ENCODE peak calls at places on chromosomes 7 and 10, in five cellular contexts. U, V, X, Q and O are unnamed samples.

GRCh38 chr7:136114966-136115762 is 138.0 kb upstream of the MTPN start:
- DNase-seq in U (peak; percentile 85), V (peak; percentile 17), X (peak; percentile 33), Q (peak; percentile 62), O (no peak)

GRCh38 chr7:107951172-107951787 is 51.7 kb downstream of the LAMB1 start:
- DNase-seq in U (no peak), V (no peak), X (no peak), Q (no peak), O (no peak)

GRCh38 chr7:36638140-36638539 is 86.2 kb downstream of the AOAH start:
- DNase-seq in U (no peak), V (no peak), X (no peak), Q (no peak), O (no peak)

GRCh38 chr7:8433477-8434289 is at the start of gene NXPH1:
- DNase-seq in U (peak; percentile 63), V (no peak), X (no peak), Q (no peak), O (no peak)

GRCh38 chr7:130352335-130353074 is 7.9 kb downstream of the CPA5 start:
- DNase-seq in U (no peak), V (no peak), X (no peak), Q (peak; percentile 86), O (peak; percentile 59)

GRCh38 chr10:59319854-59320253 is 42.5 kb downstream of the FAM13C start:
- DNase-seq in U (no peak), V (no peak), X (no peak), Q (no peak), O (no peak)

GRCh38 chr10:21314234-21314633 is 211.2 kb downstream of the SKIDA1 start:
- DNase-seq in U (no peak), V (no peak), X (no peak), Q (no peak), O (no peak)

GRCh38 chr7:107446531-107446930 is 23.3 kb upstream of the GPR22 start:
- DNase-seq in U (no peak), V (no peak), X (no peak), Q (peak; percentile 46), O (no peak)

GRCh38 chr10:359093-359492 is 223.8 kb downstream of the ZMYND11 start:
- DNase-seq in U (no peak), V (no peak), X (no peak), Q (no peak), O (no peak)

GRCh38 chr10:109593686-109594085 is 329.6 kb downstream of the XPNPEP1 start:
- DNase-seq in U (no peak), V (no peak), X (no peak), Q (no peak), O (no peak)

GRCh38 chr7:139117599-139118233 is 8.2 kb upstream of the ZC3HAV1 start:
- DNase-seq in U (no peak), V (no peak), X (no peak), Q (no peak), O (no peak)

GRCh38 chr7:89474456-89474855 is 678.9 kb upstream of the TEX47 start:
- DNase-seq in U (no peak), V (no peak), X (no peak), Q (no peak), O (no peak)

GRCh38 chr7:23232966-23233365 is 13.6 kb upstream of the GPNMB start:
- DNase-seq in U (no peak), V (no peak), X (no peak), Q (no peak), O (no peak)

GRCh38 chr10:56258991-56259390 is 102.1 kb downstream of the ZWINT start:
- DNase-seq in U (no peak), V (no peak), X (no peak), Q (no peak), O (no peak)

GRCh38 chr10:33100996-33101747 is 143.1 kb upstream of the ITGB1 start:
- DNase-seq in U (no peak), V (no peak), X (no peak), Q (no peak), O (no peak)

GRCh38 chr10:94043431-94043990 is 49.8 kb downstream of the PLCE1 start:
- DNase-seq in U (no peak), V (no peak), X (no peak), Q (no peak), O (no peak)

GRCh38 chr10:88557659-88558058 is 25.5 kb downstream of the RNLS start:
- DNase-seq in U (no peak), V (no peak), X (no peak), Q (peak; percentile 87), O (peak; percentile 57)

GRCh38 chr7:52479990-52480389 is 555.4 kb upstream of the POM121L12 start:
- DNase-seq in U (no peak), V (no peak), X (no peak), Q (no peak), O (no peak)

GRCh38 chr10:22456486-22456885 is 111.2 kb downstream of the SPAG6 start:
- DNase-seq in U (no peak), V (no peak), X (no peak), Q (no peak), O (no peak)

GRCh38 chr10:484925-485661 is 204.4 kb downstream of the DIP2C start:
- DNase-seq in U (peak; percentile 26), V (no peak), X (no peak), Q (no peak), O (no peak)

GRCh38 chr10:131694963-131695813 is 205.6 kb upstream of the PPP2R2D start:
- DNase-seq in U (peak; percentile 24), V (no peak), X (no peak), Q (no peak), O (no peak)

GRCh38 chr7:16657656-16658279 is 11.8 kb downstream of the BZW2 start:
- DNase-seq in U (peak; percentile 50), V (peak; percentile 41), X (no peak), Q (peak; percentile 91), O (no peak)

GRCh38 chr10:96588601-96589419 is 2.0 kb upstream of the TM9SF3 start:
- DNase-seq in U (no peak), V (no peak), X (no peak), Q (no peak), O (no peak)

GRCh38 chr7:33805630-33806233 is 99.6 kb upstream of the BMPER start:
- DNase-seq in U (no peak), V (peak; percentile 48), X (no peak), Q (peak; percentile 53), O (no peak)

GRCh38 chr10:99520804-99521473 is 11.8 kb upstream of the NKX2-3 start:
- DNase-seq in U (no peak), V (no peak), X (no peak), Q (no peak), O (no peak)

GRCh38 chr10:2263556-2263955 is 526.2 kb upstream of the ADARB2 start:
- DNase-seq in U (no peak), V (no peak), X (no peak), Q (no peak), O (no peak)

GRCh38 chr10:28137907-28138880 is 139.3 kb upstream of the ODAD2 start:
- DNase-seq in U (no peak), V (no peak), X (no peak), Q (no peak), O (no peak)

DNA sequence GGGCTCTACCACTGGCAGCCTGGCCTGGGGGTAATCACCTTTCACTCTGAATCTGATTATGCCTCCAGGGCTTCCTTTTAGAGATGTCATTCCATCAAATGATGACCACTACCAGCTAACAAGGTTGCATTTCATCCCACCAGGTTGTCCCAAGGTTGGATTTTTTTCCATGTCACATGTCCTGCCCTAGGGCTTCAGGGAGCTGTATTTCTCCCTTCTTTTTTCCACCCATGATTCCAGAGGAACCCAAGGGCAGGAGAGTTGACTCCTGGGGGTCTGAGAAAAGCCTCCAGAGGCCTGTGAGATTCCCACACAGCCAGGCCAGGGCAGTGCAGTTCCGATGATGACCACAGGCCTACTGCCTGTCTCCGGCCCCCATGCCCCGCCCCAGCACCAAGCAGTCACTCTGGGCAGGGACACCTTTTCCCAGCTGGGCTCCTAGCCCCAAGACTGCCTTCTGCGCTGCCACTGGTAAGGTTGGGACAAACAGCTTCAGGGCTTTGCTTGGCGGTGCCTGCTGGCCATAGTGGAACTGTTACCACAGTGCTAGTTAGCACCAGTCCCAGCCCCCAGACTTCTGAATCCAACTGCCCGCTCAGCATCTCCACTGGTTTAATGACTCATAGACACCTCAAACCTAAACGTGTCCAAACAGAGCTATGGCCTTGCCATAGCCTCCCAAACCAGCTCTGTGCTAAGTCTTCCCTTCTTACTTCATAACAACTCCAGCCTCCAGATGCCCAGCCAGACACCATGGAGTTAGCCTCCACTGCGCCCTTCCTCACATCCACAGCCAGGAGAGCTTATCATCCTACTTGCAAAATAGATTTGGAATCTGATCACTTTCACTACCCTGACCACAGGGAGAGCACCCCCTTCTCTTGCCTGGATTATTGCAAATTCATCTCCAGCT is 133.7 kb downstream of the ARHGAP22 start:
- DNase-seq in U (peak; percentile 30), V (no peak), X (no peak), Q (peak; percentile 45), O (peak; percentile 13)
- TF ChIP-seq CTCF in U (peak; percentile 22), V (no peak), X (no peak), Q (no peak), O (peak; percentile 24)

GRCh38 chr7:99459087-99459486 is 6.9 kb downstream of the ATP5MF start:
- DNase-seq in U (peak; percentile 71), V (no peak), X (peak; percentile 13), Q (no peak), O (no peak)
- TF ChIP-seq CTCF in U (peak; percentile 66), V (no peak), X (peak; percentile 22), Q (peak; percentile 43), O (peak; percentile 35)

GRCh38 chr7:156820445-156821063 is 72.4 kb downstream of the LMBR1 start:
- DNase-seq in U (peak; percentile 38), V (no peak), X (no peak), Q (no peak), O (no peak)
- TF ChIP-seq CTCF in U (peak; percentile 68), V (no peak), X (no peak), Q (peak; percentile 31), O (peak; percentile 22)

GRCh38 chr10:75187961-75188426 is 22.6 kb upstream of the VDAC2 start:
- DNase-seq in U (peak; percentile 71), V (peak; percentile 52), X (peak; percentile 71), Q (peak; percentile 79), O (peak; percentile 44)
- TF ChIP-seq CTCF in U (peak; percentile 86), V (peak; percentile 47), X (peak; percentile 87), Q (peak; percentile 80), O (peak; percentile 81)

GRCh38 chr7:44565795-44566559 is 7.7 kb downstream of the DDX56 start:
- DNase-seq in U (no peak), V (no peak), X (no peak), Q (no peak), O (no peak)
- TF ChIP-seq CTCF in U (peak; percentile 26), V (no peak), X (no peak), Q (no peak), O (no peak)

DNA sequence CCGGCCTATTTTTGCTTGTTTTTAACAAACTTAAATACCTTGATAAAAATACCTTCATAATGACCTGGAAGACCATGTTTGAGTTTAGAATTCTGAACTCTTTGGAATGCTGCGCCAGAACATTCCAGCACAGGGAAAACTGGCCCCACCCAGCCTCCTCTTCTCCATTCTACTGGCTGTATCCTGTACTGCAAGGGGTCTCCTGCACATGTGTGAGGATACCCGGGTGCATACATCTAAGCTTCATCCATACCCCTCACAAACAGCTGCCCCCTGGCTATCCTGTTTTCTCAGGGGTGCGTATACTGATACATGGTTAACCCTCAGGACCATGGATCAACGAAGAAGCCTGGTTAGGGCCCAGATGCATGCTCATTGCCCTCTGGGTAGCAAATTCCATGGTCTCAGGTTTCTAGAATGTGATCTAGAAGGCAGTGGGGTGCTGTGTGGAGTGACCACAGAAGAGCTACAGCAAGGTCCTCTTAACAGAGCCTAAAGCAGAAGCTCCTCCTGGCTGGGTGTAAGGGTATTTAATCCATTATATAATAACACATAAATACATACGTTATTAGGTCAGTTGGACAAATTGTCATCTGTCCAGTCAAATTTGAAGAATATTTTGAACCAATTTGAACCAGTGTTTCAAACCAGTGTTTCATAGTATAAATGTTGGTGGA is 26.1 kb downstream of the HACD1 start:
- DNase-seq in U (no peak), V (no peak), X (no peak), Q (no peak), O (no peak)
- TF ChIP-seq CTCF in U (no peak), V (no peak), X (no peak), Q (no peak), O (no peak)

GRCh38 chr10:119643306-119644214 is 7.6 kb upstream of the BAG3 start:
- DNase-seq in U (no peak), V (no peak), X (no peak), Q (peak; percentile 50), O (no peak)
- TF ChIP-seq CTCF in U (peak; percentile 24), V (no peak), X (no peak), Q (no peak), O (no peak)